ENCODE peak calls at places on chromosomes 1 and 21, in ten cellular contexts. W is endothelial cell of umbilical vein, V is breast epithelium, Z is GM23338, E is sigmoid colon, M is H1, I is Panc1, T is stomach, O is transverse colon, K is GM12892. A is an unnamed sample.
A peak's percentile ranks its signal among the peaks of the same experiment; 100 is the strongest.

GRCh38 chr1:35642472-35642955 is 1.2 kb upstream of the PSMB2 start:
- DNase-seq in W (peak; percentile 6), V (no peak), Z (no peak), E (no peak), M (no peak), I (no peak), T (no peak), O (peak; percentile 8), K (no peak), A (no peak)

GRCh38 chr1:116954450-116954849 is 44.7 kb downstream of the PTGFRN start:
- DNase-seq in W (no peak), V (no peak), Z (no peak), E (peak; percentile 77), M (no peak), I (no peak), T (no peak), O (no peak), K (no peak), A (no peak)

GRCh38 chr1:69433073-69433472 is 134.6 kb upstream of the LRRC7 start:
- DNase-seq in W (no peak), V (no peak), Z (no peak), E (no peak), M (no peak), I (no peak), T (no peak), O (no peak), K (no peak), A (no peak)

GRCh38 chr1:16980473-16981268 is at the start of gene MFAP2:
- DNase-seq in W (no peak), V (no peak), Z (peak; percentile 78), E (no peak), M (no peak), I (no peak), T (no peak), O (no peak), K (no peak), A (no peak)

GRCh38 chr21:41786521-41786987 is 19.7 kb upstream of the RIPK4 start:
- DNase-seq in W (no peak), V (peak; percentile 84), Z (no peak), E (no peak), M (no peak), I (no peak), T (peak; percentile 46), O (no peak), K (no peak), A (no peak)

GRCh38 chr1:109796484-109797305 is 33.0 kb upstream of the EPS8L3 start:
- DNase-seq in W (no peak), V (no peak), Z (no peak), E (no peak), M (no peak), I (no peak), T (peak; percentile 24), O (peak; percentile 26), K (no peak), A (no peak)

GRCh38 chr1:16644179-16645043 is 22.3 kb downstream of the RNU1-3 start:
- DNase-seq in W (peak; percentile 99), V (peak; percentile 88), Z (peak; percentile 99), E (peak; percentile 99), M (peak; percentile 92), I (peak; percentile 90), T (peak; percentile 99), O (peak; percentile 99), K (peak; percentile 100), A (peak; percentile 100)

GRCh38 chr1:15833069-15833679 is 14.3 kb upstream of the SPEN start:
- DNase-seq in W (no peak), V (peak; percentile 90), Z (peak; percentile 35), E (peak; percentile 80), M (no peak), I (no peak), T (peak; percentile 44), O (peak; percentile 72), K (no peak), A (no peak)

DNA sequence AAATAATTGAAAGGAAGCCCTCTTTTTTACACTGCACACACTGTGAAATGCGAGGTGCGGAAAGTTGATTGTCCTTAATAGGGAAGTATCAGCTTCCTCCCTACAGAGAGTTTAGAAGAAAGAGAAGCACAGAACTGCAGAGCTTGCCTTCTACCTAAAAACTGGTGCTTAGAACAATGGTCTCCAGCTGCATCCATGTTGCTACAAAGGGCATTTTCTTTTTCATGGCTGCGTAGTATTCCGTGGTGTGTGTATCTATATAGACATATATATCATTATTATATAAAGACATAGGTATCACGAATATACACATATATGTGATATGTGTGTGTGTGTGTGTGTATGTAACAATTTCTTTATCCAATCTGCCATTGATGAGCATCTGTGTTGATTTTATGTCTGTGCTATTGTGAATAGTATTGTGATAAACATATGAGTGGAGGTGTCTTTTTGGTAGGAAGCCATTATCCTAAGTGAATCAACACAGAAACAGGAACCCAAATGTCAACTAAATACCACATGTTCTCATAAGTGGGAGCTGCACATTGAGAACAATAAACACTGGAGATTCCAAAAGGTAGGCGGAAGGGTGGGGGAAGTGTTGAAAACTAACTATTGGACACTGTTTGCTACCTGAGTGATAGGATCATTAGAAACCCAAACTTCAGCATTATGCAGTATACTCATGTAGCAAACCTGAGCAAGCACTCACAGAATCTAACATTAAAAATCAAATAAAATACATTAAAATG is 290.0 kb upstream of the RUNX1 start:
- DNase-seq in W (no peak), V (no peak), Z (no peak), E (no peak), M (no peak), I (no peak), T (no peak), O (no peak), K (no peak), A (no peak)
- TF ChIP-seq POLR2AphosphoS5 in W (no peak), V (no peak), Z (no peak), E (no peak), M (no peak), I (no peak), T (no peak), O (no peak), K (no peak), A (no peak)

DNA sequence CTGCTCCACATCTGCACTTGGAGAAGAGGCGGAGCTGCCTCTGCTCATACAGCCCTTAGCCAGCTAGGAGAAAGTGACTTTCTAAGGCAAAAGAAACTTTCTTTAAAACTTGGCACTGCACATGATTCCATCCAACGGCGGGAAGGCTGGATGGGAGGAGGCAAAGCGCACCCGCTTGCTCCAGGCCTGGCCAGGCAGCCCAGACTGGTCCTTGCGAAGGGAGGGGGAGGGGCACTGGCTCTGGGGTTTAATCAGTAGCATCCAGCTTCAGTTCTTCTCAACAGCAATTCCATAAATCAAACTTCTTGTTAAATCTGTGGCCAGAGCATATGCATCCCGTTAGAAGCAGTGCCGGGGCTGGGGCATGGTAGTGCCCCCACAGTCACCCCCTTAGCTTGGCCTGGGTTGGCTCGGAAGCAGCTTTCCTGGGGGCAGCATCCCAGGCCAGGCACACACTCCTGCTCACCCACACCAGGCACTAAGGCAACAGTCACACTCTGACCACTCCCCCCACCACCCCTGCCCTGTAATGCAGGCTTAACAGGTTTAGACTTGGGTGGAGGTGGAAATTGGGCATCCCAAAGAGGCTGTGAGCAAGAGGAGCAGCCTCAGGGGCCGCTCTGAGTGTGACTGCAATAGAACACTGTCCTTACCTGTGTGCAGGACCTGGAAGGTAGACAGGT is 94.1 kb upstream of the CASZ1 start:
- DNase-seq in W (no peak), V (peak; percentile 40), Z (no peak), E (no peak), M (no peak), I (no peak), T (no peak), O (no peak), K (no peak), A (no peak)
- TF ChIP-seq POLR2AphosphoS5 in W (no peak), V (no peak), Z (no peak), E (no peak), M (no peak), I (no peak), T (no peak), O (no peak), K (no peak), A (no peak)

GRCh38 chr1:10628685-10629084 is 153.9 kb downstream of the PEX14 start:
- DNase-seq in W (no peak), V (peak; percentile 64), Z (no peak), E (peak; percentile 88), M (no peak), I (no peak), T (peak; percentile 93), O (no peak), K (no peak), A (no peak)
- TF ChIP-seq POLR2AphosphoS5 in W (no peak), V (no peak), Z (no peak), E (no peak), M (no peak), I (no peak), T (no peak), O (no peak), K (no peak), A (no peak)

DNA sequence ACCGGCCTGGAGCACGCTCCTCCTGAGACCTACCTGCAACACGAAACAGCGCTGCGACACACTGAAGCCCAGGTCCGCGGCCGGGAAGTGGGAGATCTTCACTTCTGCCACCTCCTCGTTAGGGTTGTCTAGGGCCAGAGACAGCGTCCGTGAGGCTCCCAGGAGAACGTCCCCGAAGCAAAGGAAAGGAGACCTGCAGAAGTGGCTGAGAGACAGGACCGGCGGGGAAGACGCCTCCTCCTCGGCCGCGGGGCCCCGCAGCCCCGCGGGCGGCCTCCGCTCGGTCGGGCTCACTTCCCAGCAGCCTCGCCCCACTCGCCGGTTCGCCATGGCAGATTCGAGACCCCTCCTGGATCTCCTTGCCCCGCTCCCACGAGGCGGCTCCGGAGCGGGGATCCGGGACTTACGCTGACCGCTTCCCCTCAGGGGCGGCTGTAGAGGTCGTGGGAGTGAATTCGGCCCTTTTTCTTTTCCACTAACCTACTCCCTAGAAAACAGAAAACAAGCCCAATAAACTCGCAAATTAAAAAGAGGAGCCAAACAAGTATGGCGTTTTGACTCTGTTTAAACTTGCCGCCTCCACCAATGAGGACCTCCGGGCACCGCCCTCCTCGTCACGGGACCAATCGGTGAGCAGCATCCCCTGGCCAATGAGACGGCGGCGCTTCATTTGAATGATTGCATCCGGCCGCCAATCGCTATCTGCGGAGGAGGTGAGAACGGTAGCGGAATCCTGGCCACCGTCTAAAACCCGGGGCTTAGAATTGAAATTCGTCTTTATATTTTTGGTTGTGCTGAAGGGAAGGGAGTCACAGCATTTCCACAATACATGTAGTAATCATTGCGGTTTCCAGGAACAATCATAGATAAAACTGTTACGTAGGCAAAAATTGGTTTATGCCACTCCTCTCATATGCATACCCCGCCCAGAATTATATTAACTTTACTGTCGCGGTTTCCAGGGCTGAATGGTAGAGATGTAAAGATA is at the start of gene ASPM:
- DNase-seq in W (peak; percentile 96), V (peak; percentile 92), Z (peak; percentile 98), E (peak; percentile 97), M (peak; percentile 81), I (peak; percentile 84), T (peak; percentile 93), O (peak; percentile 95), K (peak; percentile 67), A (peak; percentile 63)
- TF ChIP-seq POLR2AphosphoS5 in W (peak; percentile 46), V (peak; percentile 24), Z (peak; percentile 77), E (no peak), M (peak; percentile 69), I (no peak), T (peak; percentile 38), O (no peak), K (peak; percentile 30), A (no peak)

GRCh38 chr1:235657269-235657668 is 7.7 kb upstream of the GNG4 start:
- DNase-seq in W (no peak), V (no peak), Z (no peak), E (no peak), M (no peak), I (no peak), T (no peak), O (no peak), K (no peak), A (no peak)
- TF ChIP-seq POLR2AphosphoS5 in W (no peak), V (no peak), Z (no peak), E (no peak), M (no peak), I (no peak), T (no peak), O (no peak), K (no peak), A (no peak)